ENCODE peak calls at places on chromosome 15, in six cellular contexts. T is heart left ventricle; O is Panc1; U is stimulated activated CD4-positive, alpha-beta T cell treated with anti-CD3 and anti-CD28 coated beads, Interleukin-12 subunit alpha, Interleukin-12 subunit beta, amount 100 ng/mL, for 4 hours; F is HS-5; Q is activated CD4-positive, alpha-beta T cell treated with anti-CD3 and anti-CD28 coated beads, Interleukin-2, amount 50 U/mL, for 24 hours. P is an unnamed sample.

GRCh38 chr15:27414168-27414870 is 443.3 kb downstream of the GABRG3 start:
- DNase-seq in Q (no peak), O (no peak), F (no peak), T (no peak), U (no peak), P (no peak)

GRCh38 chr15:40338921-40339620 is 1.7 kb downstream of the CCDC9B start:
- DNase-seq in Q (no peak), F (peak; percentile 85), U (no peak), T (peak; percentile 58), O (no peak), P (peak; percentile 84)

GRCh38 chr15:85005319-85005718 is 23.7 kb downstream of the PDE8A start:
- DNase-seq in Q (no peak), T (no peak), U (no peak), F (no peak), O (no peak), P (no peak)

GRCh38 chr15:24772256-24772655 is 96.7 kb downstream of the NPAP1 start:
- DNase-seq in T (no peak), U (no peak), Q (no peak), O (no peak), F (no peak), P (no peak)

GRCh38 chr15:70054884-70055387 is 42.8 kb downstream of the TLE3 start:
- DNase-seq in U (no peak), O (no peak), F (no peak), Q (no peak), T (no peak), P (no peak)

GRCh38 chr15:25611603-25612002 is 172.8 kb upstream of the UBE3A start:
- DNase-seq in F (no peak), T (no peak), Q (no peak), U (no peak), O (no peak), P (no peak)

GRCh38 chr15:73367624-73368300 is 996 bp downstream of the HCN4 start:
- DNase-seq in U (no peak), F (no peak), T (no peak), O (no peak), Q (no peak), P (no peak)

GRCh38 chr15:94383706-94384105 is 152.3 kb downstream of the MCTP2 start:
- DNase-seq in U (no peak), F (no peak), O (no peak), Q (no peak), T (no peak), P (no peak)

GRCh38 chr15:41001524-41001923 is 48.3 kb downstream of the CHAC1 start:
- DNase-seq in Q (no peak), U (no peak), F (no peak), O (peak; percentile 41), T (no peak), P (no peak)

GRCh38 chr15:65912235-65912634 is 42.9 kb downstream of the RAB11A start:
- DNase-seq in T (no peak), Q (no peak), U (no peak), O (no peak), F (no peak), P (no peak)

GRCh38 chr15:47407692-47408091 is 309.6 kb upstream of the SEMA6D start:
- DNase-seq in F (no peak), T (no peak), U (no peak), O (no peak), Q (no peak), P (no peak)

GRCh38 chr15:31342781-31343626 is 16.4 kb downstream of the KLF13 start:
- DNase-seq in U (no peak), F (no peak), O (no peak), T (no peak), Q (no peak), P (no peak)

GRCh38 chr15:49225572-49226281 is 55.7 kb downstream of the GALK2 start:
- DNase-seq in O (no peak), U (no peak), F (no peak), Q (no peak), T (no peak), P (no peak)

GRCh38 chr15:70023769-70024491 is 73.8 kb downstream of the TLE3 start:
- DNase-seq in O (no peak), T (peak; percentile 51), F (no peak), Q (no peak), U (no peak), P (peak; percentile 47)

GRCh38 chr15:87713405-87713995 is 543.0 kb downstream of the NTRK3 start:
- DNase-seq in Q (no peak), F (no peak), U (no peak), T (no peak), O (no peak), P (no peak)

GRCh38 chr15:40427188-40427587 is 13.6 kb upstream of the BAHD1 start:
- DNase-seq in U (no peak), T (no peak), O (no peak), F (no peak), Q (no peak), P (no peak)

GRCh38 chr15:50108446-50108845 is 10.6 kb downstream of the ATP8B4 start:
- DNase-seq in U (no peak), F (no peak), T (no peak), O (no peak), Q (no peak), P (no peak)

GRCh38 chr15:98226578-98226977 is 266.1 kb downstream of the ARRDC4 start:
- DNase-seq in T (no peak), F (no peak), U (no peak), Q (no peak), O (no peak), P (no peak)

GRCh38 chr15:80309769-80310384 is 57.9 kb upstream of the CTXND1 start:
- DNase-seq in U (no peak), O (no peak), F (no peak), T (no peak), Q (no peak), P (peak; percentile 8)